ENCODE peak calls at places on chromosomes 13 and 19, in nine cellular contexts. E is tibial nerve, Z is dorsolateral prefrontal cortex, Q is DND-41, M is GM23248, P is uterus, K is transverse colon, F is astrocyte, W is IMR-90. A is an unnamed sample.

GRCh38 chr13:93147293-93147645 is 79.3 kb upstream of the GPC6 start:
- DNase-seq in E (no peak), Z (no peak), Q (no peak), M (no peak), P (no peak), K (no peak), F (peak; percentile 63), W (no peak), A (no peak)

GRCh38 chr19:33094504-33095067 is 13.6 kb downstream of the GPATCH1 start:
- DNase-seq in E (no peak), Z (no peak), Q (no peak), M (no peak), P (no peak), K (no peak), F (no peak), W (no peak), A (no peak)

GRCh38 chr19:43318796-43319314 is 34.6 kb upstream of the CD177 start:
- DNase-seq in E (no peak), Z (no peak), Q (no peak), M (no peak), P (no peak), K (no peak), F (no peak), W (no peak), A (no peak)

GRCh38 chr13:36858285-36858684 is 39.3 kb downstream of the RFXAP start:
- DNase-seq in E (no peak), Z (no peak), Q (no peak), M (peak; percentile 77), P (no peak), K (no peak), F (peak; percentile 32), W (peak; percentile 65), A (no peak)

GRCh38 chr19:34731019-34731829 is 2.8 kb upstream of the ZNF181 start:
- DNase-seq in E (no peak), Z (no peak), Q (no peak), M (no peak), P (no peak), K (no peak), F (no peak), W (no peak), A (no peak)

GRCh38 chr13:29693297-29693945 is 97.9 kb upstream of the SLC7A1 start:
- DNase-seq in E (no peak), Z (no peak), Q (no peak), M (no peak), P (no peak), K (peak; percentile 75), F (no peak), W (no peak), A (no peak)

GRCh38 chr19:5826531-5827341 is 12.8 kb downstream of the FUT6 start:
- DNase-seq in E (no peak), Z (no peak), Q (peak; percentile 67), M (peak; percentile 67), P (no peak), K (peak; percentile 88), F (no peak), W (no peak), A (no peak)

GRCh38 chr13:27367570-27367969 is 56.8 kb upstream of the GTF3A start:
- DNase-seq in E (no peak), Z (no peak), Q (no peak), M (no peak), P (no peak), K (no peak), F (no peak), W (no peak), A (no peak)

GRCh38 chr19:38917921-38918491 is 6.0 kb upstream of the CCER2 start:
- DNase-seq in E (no peak), Z (no peak), Q (no peak), M (peak; percentile 30), P (no peak), K (no peak), F (no peak), W (no peak), A (no peak)

GRCh38 chr19:15195987-15196682 is 4.7 kb downstream of the NOTCH3 start:
- DNase-seq in E (no peak), Z (no peak), Q (no peak), M (peak; percentile 59), P (no peak), K (peak; percentile 88), F (no peak), W (no peak), A (peak; percentile 81)

GRCh38 chr13:74243637-74244526 is 109.7 kb upstream of the KLF12 start:
- DNase-seq in E (no peak), Z (no peak), Q (no peak), M (peak; percentile 89), P (no peak), K (no peak), F (peak; percentile 79), W (peak; percentile 76), A (peak; percentile 44)

GRCh38 chr13:49399801-49400472 is 43.9 kb downstream of the CAB39L start:
- DNase-seq in E (no peak), Z (no peak), Q (no peak), M (no peak), P (no peak), K (no peak), F (no peak), W (no peak), A (peak; percentile 20)

GRCh38 chr19:53652476-53652875 is 20.7 kb downstream of the DPRX start:
- DNase-seq in E (no peak), Z (no peak), Q (no peak), M (no peak), P (no peak), K (no peak), F (no peak), W (no peak), A (no peak)

GRCh38 chr19:16327131-16327450 is 2.5 kb downstream of the KLF2 start:
- DNase-seq in E (no peak), Z (no peak), Q (no peak), M (peak; percentile 28), P (no peak), K (no peak), F (no peak), W (no peak), A (no peak)
- H3K27ac ChIP-seq in E (peak overlapping the region; percentile 98), Z (peak overlapping the region; percentile 8), Q (no peak overlapping the region), M (peak overlapping the region; percentile 81), P (peak overlapping the region; percentile 95), K (peak overlapping the region; percentile 84), F (no peak overlapping the region), W (no peak overlapping the region), A (no peak overlapping the region)

DNA sequence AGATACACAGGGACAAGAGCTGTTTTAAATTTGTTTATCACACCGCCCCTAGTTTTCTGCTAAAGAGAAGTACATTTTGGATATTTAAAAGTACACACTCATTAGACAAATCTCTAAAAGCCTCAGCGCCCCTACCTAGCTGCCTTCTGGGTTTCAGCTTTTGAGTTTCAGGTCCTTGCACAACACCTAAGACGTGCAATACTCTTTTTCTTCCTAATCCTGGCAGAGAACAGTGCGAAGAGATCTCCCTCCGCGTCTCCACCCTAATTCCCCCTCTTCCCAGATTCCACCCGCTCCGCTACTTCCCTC is 419 bp upstream of the KLF5 start:
- DNase-seq in E (no peak), Z (no peak), Q (no peak), M (no peak), P (no peak), K (no peak), F (no peak), W (no peak), A (no peak)
- H3K27ac ChIP-seq in E (peak overlapping the region; percentile 73), Z (no peak overlapping the region), Q (no peak overlapping the region), M (no peak overlapping the region), P (no peak overlapping the region), K (peak overlapping the region; percentile 83), F (no peak overlapping the region), W (no peak overlapping the region), A (peak overlapping the region; percentile 96)

GRCh38 chr13:113819731-113820715 is 43.9 kb downstream of the GAS6 start:
- DNase-seq in E (no peak), Z (no peak), Q (no peak), M (peak; percentile 75), P (no peak), K (no peak), F (no peak), W (no peak), A (no peak)
- H3K27ac ChIP-seq in E (peak overlapping the region; percentile 79), Z (peak overlapping the region; percentile 69), Q (no peak overlapping the region), M (peak overlapping the region; percentile 93), P (peak overlapping the region; percentile 87), K (peak overlapping the region; percentile 64), F (peak overlapping the region; percentile 86), W (peak overlapping the region; percentile 58), A (peak overlapping the region; percentile 82)

GRCh38 chr13:98860491-98860890 is 108.0 kb upstream of the SLC15A1 start:
- DNase-seq in E (no peak), Z (no peak), Q (no peak), M (no peak), P (no peak), K (no peak), F (no peak), W (no peak), A (no peak)

GRCh38 chr13:98854448-98854847 is 102.0 kb upstream of the SLC15A1 start:
- DNase-seq in E (no peak), Z (no peak), Q (no peak), M (no peak), P (no peak), K (no peak), F (no peak), W (no peak), A (no peak)

GRCh38 chr13:98856983-98857382 is 104.5 kb upstream of the SLC15A1 start:
- DNase-seq in E (no peak), Z (peak; percentile 68), Q (no peak), M (no peak), P (peak; percentile 53), K (peak; percentile 62), F (no peak), W (no peak), A (no peak)

GRCh38 chr13:98853791-98854191 is 101.3 kb upstream of the SLC15A1 start:
- DNase-seq in E (no peak), Z (no peak), Q (no peak), M (peak; percentile 89), P (no peak), K (peak; percentile 57), F (peak; percentile 59), W (peak; percentile 56), A (peak; percentile 5)

DNA sequence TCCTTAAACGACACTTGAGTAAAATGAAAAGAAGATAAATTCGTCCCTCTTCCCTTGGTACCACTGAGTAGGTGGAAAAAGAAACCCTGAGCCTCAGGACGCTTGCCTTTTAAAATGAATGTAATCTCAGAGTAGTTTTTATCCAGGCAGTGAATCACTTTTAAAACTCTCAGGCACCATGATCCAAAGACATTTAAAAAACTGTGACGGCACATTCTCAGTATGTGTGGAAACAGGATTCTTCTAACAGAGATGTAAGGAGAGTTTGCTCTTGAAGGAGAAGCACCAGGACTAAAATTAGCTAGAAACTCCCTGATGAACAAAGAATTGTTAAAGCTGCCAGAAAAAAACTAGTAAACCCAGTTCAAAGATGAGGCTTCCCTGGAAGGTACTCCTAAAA is 105.7 kb upstream of the SLC15A1 start:
- DNase-seq in E (no peak), Z (no peak), Q (no peak), M (peak; percentile 45), P (no peak), K (no peak), F (no peak), W (no peak), A (no peak)
- H3K27ac ChIP-seq in E (no peak overlapping the region), Z (no peak overlapping the region), Q (no peak overlapping the region), M (no peak overlapping the region), P (peak overlapping the region; percentile 66), K (no peak overlapping the region), F (no peak overlapping the region), W (no peak overlapping the region), A (no peak overlapping the region)